ENCODE peak calls at places on chromosomes 3 and 15, in four cellular contexts. O is hypothalamus, X is spleen, I is RKO. U is an unnamed sample.

GRCh38 chr3:182792901-182793662 is at the start of gene ATP11B:
- DNase-seq in I (peak; percentile 72), O (peak; percentile 74), X (peak; percentile 95), U (peak; percentile 47)

GRCh38 chr3:136074546-136074945 is 109.0 kb downstream of the PPP2R3A start:
- DNase-seq in I (peak; percentile 8), X (no peak), O (no peak), U (peak; percentile 35)

GRCh38 chr3:13014755-13015285 is 58.4 kb downstream of the IQSEC1 start:
- DNase-seq in X (no peak), O (no peak), I (no peak), U (no peak)

GRCh38 chr3:133457465-133458067 is 57.7 kb downstream of the BFSP2 start:
- DNase-seq in I (peak; percentile 35), O (no peak), X (no peak), U (peak; percentile 17)

GRCh38 chr3:39249453-39250115 is 30.3 kb downstream of the CX3CR1 start:
- DNase-seq in X (no peak), I (peak; percentile 14), O (no peak), U (no peak)

GRCh38 chr15:61146643-61147230 is 82.4 kb downstream of the RORA start:
- DNase-seq in O (no peak), X (no peak), I (no peak), U (no peak)

GRCh38 chr3:24963762-24964625 is 464.1 kb upstream of the RARB start:
- DNase-seq in I (peak; percentile 46), O (no peak), X (no peak), U (peak; percentile 14)

GRCh38 chr3:97863775-97864174 is 42.0 kb downstream of the CRYBG3 start:
- DNase-seq in O (no peak), X (no peak), I (no peak), U (no peak)

GRCh38 chr3:79937567-79937966 is 169.8 kb upstream of the ROBO1 start:
- DNase-seq in X (no peak), O (no peak), I (no peak), U (no peak)

GRCh38 chr3:52962160-52962559 is 64.8 kb upstream of the STIMATE start:
- DNase-seq in O (no peak), X (no peak), I (no peak), U (no peak)

GRCh38 chr3:44887101-44887500 is 12.7 kb downstream of the TGM4 start:
- DNase-seq in O (no peak), X (no peak), I (no peak), U (no peak)

GRCh38 chr3:161171113-161171512 is 50.0 kb upstream of the NMD3 start:
- DNase-seq in O (no peak), I (peak; percentile 54), X (no peak), U (peak; percentile 29)

GRCh38 chr15:74013374-74013893 is 18.9 kb downstream of the PML start:
- DNase-seq in X (no peak), O (no peak), I (no peak), U (no peak)

GRCh38 chr3:104943931-104944330 is 422.8 kb upstream of the ALCAM start:
- DNase-seq in I (peak; percentile 2), X (no peak), O (no peak), U (no peak)

GRCh38 chr15:33076937-33077336 is 117.6 kb downstream of the FMN1 start:
- DNase-seq in I (no peak), X (no peak), O (no peak), U (no peak)